ENCODE peak calls at places on chromosomes 7 and 10, in four cellular contexts. Y, A, E and J are unnamed samples.

GRCh38 chr7:107108951-107109350 is 59.9 kb upstream of the HBP1 start:
- DNase-seq in Y (no peak), E (no peak), A (peak), J (no peak)

GRCh38 chr10:98696516-98696915 is 249.8 kb upstream of the HPS1 start:
- DNase-seq in E (no peak), A (no peak), Y (no peak), J (no peak)

GRCh38 chr10:52213511-52213831 is 100.6 kb upstream of the DKK1 start:
- DNase-seq in E (no peak), Y (no peak), A (peak), J (no peak)

GRCh38 chr10:26460736-26461135 is 22.6 kb downstream of the APBB1IP start:
- DNase-seq in E (no peak), Y (no peak), A (no peak), J (no peak)

GRCh38 chr7:91941450-91941849 is 788 bp downstream of the AKAP9 start:
- DNase-seq in Y (peak), A (peak), E (no peak), J (peak)

GRCh38 chr10:87887548-87888289 is 24.3 kb downstream of the PTEN start:
- DNase-seq in E (no peak), Y (no peak), A (no peak), J (no peak)

GRCh38 chr7:94623820-94624219 is 32.1 kb downstream of the SGCE start:
- DNase-seq in E (no peak), Y (no peak), A (no peak), J (no peak)

GRCh38 chr7:42886129-42886528 is 25.7 kb downstream of the C7orf25 start:
- DNase-seq in E (no peak), Y (no peak), A (peak), J (no peak)

GRCh38 chr10:9147475-9147874 is 1093.0 kb downstream of the GATA3 start:
- DNase-seq in A (no peak), E (no peak), Y (no peak), J (no peak)

GRCh38 chr10:11713186-11713743 is 28.9 kb upstream of the ECHDC3 start:
- DNase-seq in A (no peak), Y (no peak), E (no peak), J (no peak)

GRCh38 chr7:8612584-8612983 is 179.2 kb downstream of the NXPH1 start:
- DNase-seq in A (no peak), E (no peak), Y (no peak), J (no peak)

GRCh38 chr10:29229258-29229705 is 59.6 kb upstream of the LYZL1 start:
- DNase-seq in A (no peak), E (no peak), Y (no peak), J (no peak)

GRCh38 chr7:74587435-74588126 is 69.9 kb upstream of the GTF2I start:
- DNase-seq in Y (no peak), A (peak), E (peak), J (peak)

GRCh38 chr7:389911-390601 is 100.1 kb downstream of the FOXL3 start:
- DNase-seq in A (no peak), Y (no peak), E (no peak), J (no peak)

GRCh38 chr10:78844956-78845355 is 223.8 kb upstream of the ZMIZ1 start:
- DNase-seq in Y (no peak), E (no peak), A (no peak), J (no peak)

GRCh38 chr10:15735766-15736165 is 16.0 kb upstream of the ITGA8 start:
- DNase-seq in A (no peak), E (no peak), Y (no peak), J (no peak)

GRCh38 chr10:43817368-43817767 is 168.7 kb upstream of the ZNF32 start:
- DNase-seq in A (peak), Y (no peak), E (no peak), J (no peak)

GRCh38 chr7:25559581-25560367 is 331.5 kb upstream of the NPVF start:
- DNase-seq in E (no peak), A (no peak), Y (no peak), J (no peak)

GRCh38 chr7:108618056-108618455 is 48.4 kb downstream of the DNAJB9 start:
- DNase-seq in A (no peak), Y (no peak), E (no peak), J (no peak)

GRCh38 chr10:102133373-102134195 is 744 bp downstream of the PPRC1 start:
- DNase-seq in Y (no peak), A (peak), E (no peak), J (peak)

GRCh38 chr10:71299071-71299759 is 19.8 kb upstream of the SLC29A3 start:
- DNase-seq in Y (no peak), E (no peak), A (no peak), J (no peak)

GRCh38 chr7:128247640-128248194 is 6.6 kb downstream of the LEP start:
- DNase-seq in A (peak), E (no peak), Y (no peak), J (peak)

GRCh38 chr10:128150045-128150493 is 23.8 kb upstream of the MKI67 start:
- DNase-seq in A (peak), E (no peak), Y (peak), J (peak)

GRCh38 chr7:55177589-55178261 is 158.9 kb downstream of the EGFR start:
- DNase-seq in E (no peak), A (no peak), Y (no peak), J (no peak)

GRCh38 chr10:120702032-120702431 is 149.1 kb upstream of the WDR11 start:
- DNase-seq in A (no peak), E (no peak), Y (no peak), J (no peak)

GRCh38 chr7:117183729-117184128 is 139.1 kb downstream of the WNT2 start:
- DNase-seq in E (no peak), A (no peak), Y (no peak), J (no peak)

GRCh38 chr7:151566897-151567320 is 47.2 kb upstream of the RHEB start:
- DNase-seq in Y (no peak), A (peak), E (peak), J (no peak)

GRCh38 chr10:71694039-71694471 is 25.5 kb downstream of the C10orf105 start:
- DNase-seq in A (no peak), E (no peak), Y (no peak), J (no peak)

GRCh38 chr7:120014920-120015465 is 258.0 kb upstream of the KCND2 start:
- DNase-seq in A (no peak), Y (no peak), E (no peak), J (no peak)

GRCh38 chr7:127858091-127858914 is 172.9 kb downstream of the LRRC4 start:
- DNase-seq in E (no peak), Y (no peak), A (no peak), J (no peak)

GRCh38 chr7:45658716-45659495 is 84.7 kb downstream of the ADCY1 start:
- DNase-seq in Y (no peak), A (no peak), E (no peak), J (no peak)

GRCh38 chr7:151406886-151407583 is 2.8 kb downstream of the WDR86 start:
- DNase-seq in E (no peak), Y (no peak), A (no peak), J (no peak)